ENCODE peak calls at places on chromosomes 4 and X, in six cellular contexts. One of them, this sample, is unnamed. For H3K36me3, the result is how much of the 10 kb centered on the place peaks cover.

GRCh38 chrX:28586891-28587635 is at the start of gene IL1RAPL1:
- DNase-seq in GM12878: no peak
- DNase-seq in HCT116: no peak
- DNase-seq in K562: no peak
- DNase-seq in HepG2: no peak
- DNase-seq in H1: no peak
- DNase-seq in this sample: no peak

GRCh38 chr4:172865103-172865502 is 303.5 kb upstream of the GALNT7 start:
- DNase-seq in HCT116: no peak
- DNase-seq in HepG2: no peak
- DNase-seq in GM12878: no peak
- DNase-seq in H1: no peak
- DNase-seq in K562: no peak
- DNase-seq in this sample: no peak

GRCh38 chr4:86452323-86452995 is 92.6 kb upstream of the MAPK10 start:
- DNase-seq in HCT116: no peak
- DNase-seq in HepG2: no peak
- DNase-seq in H1: no peak
- DNase-seq in GM12878: no peak
- DNase-seq in K562: no peak
- DNase-seq in this sample: no peak

GRCh38 chrX:129739591-129739990 is 812 bp downstream of the XPNPEP2 start:
- DNase-seq in HepG2: no peak
- DNase-seq in H1: no peak
- DNase-seq in K562: no peak
- DNase-seq in GM12878: no peak
- DNase-seq in HCT116: no peak
- DNase-seq in this sample: no peak

GRCh38 chr4:136357556-136357955 is 1174.7 kb downstream of the PCDH18 start:
- DNase-seq in HepG2: no peak
- DNase-seq in H1: no peak
- DNase-seq in HCT116: no peak
- DNase-seq in GM12878: no peak
- DNase-seq in K562: no peak
- DNase-seq in this sample: no peak

GRCh38 chr4:118076958-118077766 is 42.9 kb downstream of the NDST3 start:
- DNase-seq in HepG2: peak
- DNase-seq in K562: no peak
- DNase-seq in HCT116: peak
- DNase-seq in H1: peak
- DNase-seq in GM12878: no peak
- DNase-seq in this sample: peak

GRCh38 chr4:16897991-16898827 is at the start of gene LDB2:
- DNase-seq in K562: no peak
- DNase-seq in GM12878: no peak
- DNase-seq in H1: peak
- DNase-seq in HepG2: no peak
- DNase-seq in HCT116: no peak
- DNase-seq in this sample: no peak

GRCh38 chrX:104922206-104922621 is 298.3 kb downstream of the TEX13A start:
- DNase-seq in HepG2: peak
- DNase-seq in HCT116: peak
- DNase-seq in H1: peak
- DNase-seq in GM12878: peak
- DNase-seq in K562: peak
- DNase-seq in this sample: peak

GRCh38 chr4:75729836-75730235 is 5.5 kb downstream of the USO1 start:
- DNase-seq in GM12878: no peak
- DNase-seq in HepG2: no peak
- DNase-seq in H1: no peak
- DNase-seq in HCT116: no peak
- DNase-seq in K562: no peak
- DNase-seq in this sample: no peak

GRCh38 chrX:151830911-151831310 is 81.8 kb upstream of the MAGEA4 start:
- DNase-seq in K562: no peak
- DNase-seq in HepG2: no peak
- DNase-seq in GM12878: no peak
- DNase-seq in H1: no peak
- DNase-seq in HCT116: no peak
- DNase-seq in this sample: peak

GRCh38 chr4:80045831-80046230 is 27.2 kb downstream of the ANTXR2 start:
- DNase-seq in H1: no peak
- DNase-seq in GM12878: no peak
- DNase-seq in K562: no peak
- DNase-seq in HCT116: no peak
- DNase-seq in HepG2: no peak
- DNase-seq in this sample: no peak

GRCh38 chrX:42755820-42756219 is 22.1 kb downstream of the PPP1R2C start:
- DNase-seq in HCT116: no peak
- DNase-seq in HepG2: no peak
- DNase-seq in K562: no peak
- DNase-seq in H1: no peak
- DNase-seq in GM12878: no peak
- DNase-seq in this sample: no peak

GRCh38 chr4:156799121-156799589 is 172.4 kb downstream of the PDGFC start:
- DNase-seq in HCT116: no peak
- DNase-seq in HepG2: no peak
- DNase-seq in K562: no peak
- DNase-seq in H1: no peak
- DNase-seq in GM12878: no peak
- DNase-seq in this sample: peak

GRCh38 chr4:2085496-2085901 is 26.4 kb downstream of the NAT8L start:
- DNase-seq in HepG2: no peak
- DNase-seq in K562: no peak
- DNase-seq in H1: peak
- DNase-seq in HCT116: no peak
- DNase-seq in GM12878: no peak
- DNase-seq in this sample: no peak

GRCh38 chrX:123803331-123803983 is 56.4 kb upstream of the XIAP start:
- DNase-seq in K562: peak
- DNase-seq in GM12878: no peak
- DNase-seq in H1: no peak
- DNase-seq in HepG2: peak
- DNase-seq in HCT116: peak
- DNase-seq in this sample: no peak

GRCh38 chr4:125323547-125324100 is 8.9 kb downstream of the FAT4 start:
- DNase-seq in HepG2: no peak
- DNase-seq in GM12878: no peak
- DNase-seq in H1: no peak
- DNase-seq in HCT116: no peak
- DNase-seq in K562: no peak
- DNase-seq in this sample: no peak

GRCh38 chr4:1047976-1048780 is 36.8 kb downstream of the FGFRL1 start:
- DNase-seq in HepG2: no peak
- DNase-seq in HCT116: no peak
- DNase-seq in K562: no peak
- DNase-seq in GM12878: no peak
- DNase-seq in H1: peak
- DNase-seq in this sample: no peak

GRCh38 chr4:173527103-173527876 is 2.7 kb downstream of the HAND2 start:
- DNase-seq in K562: no peak
- DNase-seq in H1: peak
- DNase-seq in GM12878: no peak
- DNase-seq in HCT116: no peak
- DNase-seq in HepG2: no peak
- DNase-seq in this sample: no peak

GRCh38 chrX:10190367-10190766 is 33.6 kb downstream of the CLCN4 start:
- DNase-seq in GM12878: no peak
- DNase-seq in K562: peak
- DNase-seq in HCT116: peak
- DNase-seq in HepG2: peak
- DNase-seq in H1: no peak
- DNase-seq in this sample: peak

GRCh38 chr4:169279111-169279510 is 8.4 kb upstream of the SH3RF1 start:
- DNase-seq in H1: no peak
- DNase-seq in HepG2: no peak
- DNase-seq in K562: no peak
- DNase-seq in HCT116: no peak
- DNase-seq in GM12878: no peak
- DNase-seq in this sample: no peak

GRCh38 chr4:168634276-168634802 is 137.5 kb downstream of the PALLD start:
- DNase-seq in H1: no peak
- DNase-seq in GM12878: no peak
- DNase-seq in K562: no peak
- DNase-seq in HCT116: no peak
- DNase-seq in HepG2: no peak
- DNase-seq in this sample: no peak

GRCh38 chr4:105715692-105716278 is 7.2 kb downstream of the GSTCD start:
- DNase-seq in K562: peak
- DNase-seq in H1: no peak
- DNase-seq in HepG2: peak
- DNase-seq in GM12878: no peak
- DNase-seq in HCT116: peak
- DNase-seq in this sample: no peak

GRCh38 chr4:113026556-113026955 is 22.9 kb upstream of the ANK2 start:
- DNase-seq in GM12878: no peak
- DNase-seq in HCT116: no peak
- DNase-seq in HepG2: no peak
- DNase-seq in H1: no peak
- DNase-seq in K562: no peak
- DNase-seq in this sample: no peak

GRCh38 chr4:118711047-118711446 is 25.9 kb downstream of the METTL14 start:
- DNase-seq in HepG2: no peak
- DNase-seq in HCT116: no peak
- DNase-seq in K562: no peak
- DNase-seq in H1: no peak
- DNase-seq in GM12878: no peak
- DNase-seq in this sample: no peak

GRCh38 chr4:1035510-1035909 is 24.1 kb downstream of the FGFRL1 start:
- DNase-seq in HepG2: peak
- DNase-seq in K562: no peak
- DNase-seq in H1: no peak
- DNase-seq in HCT116: no peak
- DNase-seq in GM12878: no peak
- DNase-seq in this sample: no peak

GRCh38 chr4:129167640-129168260 is 71.8 kb downstream of the C4orf33 start:
- DNase-seq in HCT116: no peak
- DNase-seq in H1: peak
- DNase-seq in K562: peak
- DNase-seq in GM12878: no peak
- DNase-seq in HepG2: peak
- DNase-seq in this sample: no peak

GRCh38 chr4:48854982-48855381 is 24.1 kb downstream of the OCIAD1 start:
- DNase-seq in GM12878: no peak
- DNase-seq in HCT116: no peak
- DNase-seq in HepG2: no peak
- DNase-seq in H1: no peak
- DNase-seq in K562: no peak
- DNase-seq in this sample: no peak

GRCh38 chrX:22660756-22661155 is 339.0 kb upstream of the DDX53 start:
- DNase-seq in HepG2: no peak
- DNase-seq in H1: no peak
- DNase-seq in GM12878: no peak
- DNase-seq in HCT116: no peak
- DNase-seq in K562: no peak
- DNase-seq in this sample: no peak

GRCh38 chrX:22665818-22666217 is 333.9 kb upstream of the DDX53 start:
- DNase-seq in GM12878: no peak
- DNase-seq in K562: no peak
- DNase-seq in HCT116: no peak
- DNase-seq in H1: no peak
- DNase-seq in HepG2: no peak
- DNase-seq in this sample: no peak

GRCh38 chrX:22664826-22665225 is 334.9 kb upstream of the DDX53 start:
- DNase-seq in K562: no peak
- DNase-seq in HCT116: no peak
- DNase-seq in GM12878: no peak
- DNase-seq in HepG2: no peak
- DNase-seq in H1: no peak
- DNase-seq in this sample: no peak

GRCh38 chrX:22662776-22663175 is 337.0 kb upstream of the DDX53 start:
- DNase-seq in K562: no peak
- DNase-seq in HepG2: no peak
- DNase-seq in HCT116: no peak
- DNase-seq in H1: no peak
- DNase-seq in GM12878: no peak
- DNase-seq in this sample: no peak

DNA sequence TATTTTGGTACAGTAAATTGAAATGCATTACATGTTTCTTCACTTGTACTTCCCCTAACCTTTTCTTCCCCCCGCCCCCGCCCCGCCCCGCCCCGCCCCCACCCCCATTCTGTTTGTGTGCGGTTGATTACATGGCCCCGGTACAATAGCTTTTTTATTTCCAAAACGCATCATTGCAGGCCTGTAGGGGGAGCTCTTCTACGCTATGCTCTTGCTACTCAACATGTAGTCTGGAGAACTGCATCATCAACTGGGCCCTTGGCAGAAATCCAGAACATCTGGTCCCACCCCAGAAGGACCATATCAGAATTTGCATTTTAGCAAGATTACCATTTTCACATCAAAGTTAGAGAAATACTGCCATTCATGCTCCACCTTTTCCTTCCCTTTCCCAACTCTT is 333.3 kb upstream of the DDX53 start:
- DNase-seq in HCT116: peak
- DNase-seq in H1: peak
- DNase-seq in K562: peak
- DNase-seq in HepG2: peak
- DNase-seq in GM12878: no peak
- DNase-seq in this sample: peak
- TF ChIP-seq YY1 in HCT116: no peak
- TF ChIP-seq YY1 in H1: no peak
- TF ChIP-seq YY1 in K562: no peak
- TF ChIP-seq YY1 in HepG2: no peak
- TF ChIP-seq YY1 in GM12878: no peak
- TF ChIP-seq YY1 in this sample: no peak

DNA sequence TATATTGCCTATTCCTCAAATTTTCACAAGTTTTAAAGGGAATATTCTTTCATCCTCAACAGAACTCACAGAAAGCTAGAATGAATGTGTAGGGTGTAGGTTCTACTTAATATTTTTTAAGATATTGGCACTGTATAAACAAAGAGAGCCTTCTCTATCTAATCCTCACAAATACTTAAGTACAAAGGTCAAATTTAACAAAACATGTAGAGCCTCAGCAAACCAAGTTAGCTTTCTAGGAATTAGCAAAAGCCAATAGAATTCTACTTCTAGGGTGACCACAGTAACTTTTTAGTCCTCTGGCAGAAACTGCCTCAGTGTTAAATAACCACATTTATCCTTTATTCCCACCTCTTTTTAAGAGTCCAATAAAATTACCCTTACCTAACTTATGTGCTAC is 19.3 kb downstream of the DHX15 start:
- DNase-seq in H1: no peak
- DNase-seq in K562: no peak
- DNase-seq in GM12878: no peak
- DNase-seq in HepG2: peak
- DNase-seq in HCT116: no peak
- DNase-seq in this sample: no peak
- H3K36me3 ChIP-seq in H1: under half
- H3K36me3 ChIP-seq in K562: half or more
- H3K36me3 ChIP-seq in GM12878: under half
- H3K36me3 ChIP-seq in HepG2: under half
- H3K36me3 ChIP-seq in HCT116: under half
- H3K36me3 ChIP-seq in this sample: half or more

GRCh38 chr4:52051615-52052474 is 741 bp downstream of the SPATA18 start:
- DNase-seq in HCT116: no peak
- DNase-seq in K562: no peak
- DNase-seq in HepG2: peak
- DNase-seq in H1: peak
- DNase-seq in GM12878: no peak
- DNase-seq in this sample: peak
- TF ChIP-seq ZNF274 in HCT116: no peak
- TF ChIP-seq ZNF274 in K562: no peak
- TF ChIP-seq ZNF274 in HepG2: no peak
- TF ChIP-seq ZNF274 in H1: no peak
- TF ChIP-seq ZNF274 in GM12878: no peak
- TF ChIP-seq ZNF274 in this sample: no peak

GRCh38 chrX:134172588-134173259 is 64.3 kb upstream of the CCDC160 start:
- DNase-seq in GM12878: no peak
- DNase-seq in HepG2: no peak
- DNase-seq in HCT116: no peak
- DNase-seq in K562: no peak
- DNase-seq in H1: no peak
- DNase-seq in this sample: no peak
- TF ChIP-seq YY1 in GM12878: no peak
- TF ChIP-seq YY1 in HepG2: no peak
- TF ChIP-seq YY1 in HCT116: no peak
- TF ChIP-seq YY1 in K562: no peak
- TF ChIP-seq YY1 in H1: no peak
- TF ChIP-seq YY1 in this sample: no peak